ENCODE peak calls at places on chromosome 16, in seven cellular contexts. One of them, this sample, is unnamed.

GRCh38 chr16:11104168-11105037 is 151.6 kb downstream of the SOCS1 start:
- DNase-seq in effector CD4-positive, alpha-beta T cell: no peak
- DNase-seq in ovary: no peak
- DNase-seq in effector memory CD4-positive, alpha-beta T cell: no peak
- DNase-seq in HFFc6: no peak
- DNase-seq in HTR-8/SVneo: no peak
- DNase-seq in NCI-H1105: no peak
- DNase-seq in this sample: peak

GRCh38 chr16:84574191-84574590 is 43.7 kb downstream of the COTL1 start:
- DNase-seq in effector CD4-positive, alpha-beta T cell: no peak
- DNase-seq in ovary: no peak
- DNase-seq in effector memory CD4-positive, alpha-beta T cell: no peak
- DNase-seq in HFFc6: no peak
- DNase-seq in HTR-8/SVneo: no peak
- DNase-seq in NCI-H1105: no peak
- DNase-seq in this sample: no peak

GRCh38 chr16:56547120-56547948 is 17.5 kb upstream of the MT4 start:
- DNase-seq in effector CD4-positive, alpha-beta T cell: no peak
- DNase-seq in ovary: no peak
- DNase-seq in effector memory CD4-positive, alpha-beta T cell: no peak
- DNase-seq in HFFc6: peak
- DNase-seq in HTR-8/SVneo: peak
- DNase-seq in NCI-H1105: peak
- DNase-seq in this sample: no peak

GRCh38 chr16:12449374-12449773 is 354.3 kb downstream of the CPPED1 start:
- DNase-seq in effector CD4-positive, alpha-beta T cell: no peak
- DNase-seq in ovary: no peak
- DNase-seq in effector memory CD4-positive, alpha-beta T cell: no peak
- DNase-seq in HFFc6: no peak
- DNase-seq in HTR-8/SVneo: no peak
- DNase-seq in NCI-H1105: no peak
- DNase-seq in this sample: no peak

GRCh38 chr16:63461248-63461841 is 1425.1 kb upstream of the CDH8 start:
- DNase-seq in effector CD4-positive, alpha-beta T cell: no peak
- DNase-seq in ovary: peak
- DNase-seq in effector memory CD4-positive, alpha-beta T cell: no peak
- DNase-seq in HFFc6: peak
- DNase-seq in HTR-8/SVneo: no peak
- DNase-seq in NCI-H1105: peak
- DNase-seq in this sample: no peak

GRCh38 chr16:66400503-66401380 is 26.4 kb upstream of the BEAN1 start:
- DNase-seq in effector CD4-positive, alpha-beta T cell: no peak
- DNase-seq in ovary: no peak
- DNase-seq in effector memory CD4-positive, alpha-beta T cell: no peak
- DNase-seq in HFFc6: no peak
- DNase-seq in HTR-8/SVneo: no peak
- DNase-seq in NCI-H1105: no peak
- DNase-seq in this sample: no peak

GRCh38 chr16:31386157-31386984 is 6.8 kb upstream of the ITGAD start:
- DNase-seq in effector CD4-positive, alpha-beta T cell: no peak
- DNase-seq in ovary: no peak
- DNase-seq in effector memory CD4-positive, alpha-beta T cell: no peak
- DNase-seq in HFFc6: peak
- DNase-seq in HTR-8/SVneo: peak
- DNase-seq in NCI-H1105: no peak
- DNase-seq in this sample: no peak

GRCh38 chr16:84482951-84483881 is 21.2 kb downstream of the MEAK7 start:
- DNase-seq in effector CD4-positive, alpha-beta T cell: no peak
- DNase-seq in ovary: no peak
- DNase-seq in effector memory CD4-positive, alpha-beta T cell: no peak
- DNase-seq in HFFc6: no peak
- DNase-seq in HTR-8/SVneo: no peak
- DNase-seq in NCI-H1105: no peak
- DNase-seq in this sample: no peak

GRCh38 chr16:4494746-4495490 is 18.7 kb downstream of the HMOX2 start:
- DNase-seq in effector CD4-positive, alpha-beta T cell: no peak
- DNase-seq in ovary: no peak
- DNase-seq in effector memory CD4-positive, alpha-beta T cell: no peak
- DNase-seq in HFFc6: peak
- DNase-seq in HTR-8/SVneo: peak
- DNase-seq in NCI-H1105: no peak
- DNase-seq in this sample: no peak

GRCh38 chr16:9630119-9630518 is 538.7 kb downstream of the HAPSTR1 start:
- DNase-seq in effector CD4-positive, alpha-beta T cell: no peak
- DNase-seq in ovary: no peak
- DNase-seq in effector memory CD4-positive, alpha-beta T cell: no peak
- DNase-seq in HFFc6: no peak
- DNase-seq in HTR-8/SVneo: no peak
- DNase-seq in NCI-H1105: no peak
- DNase-seq in this sample: no peak

GRCh38 chr16:69105501-69106361 is at the start of gene HAS3:
- DNase-seq in effector CD4-positive, alpha-beta T cell: no peak
- DNase-seq in ovary: peak
- DNase-seq in effector memory CD4-positive, alpha-beta T cell: no peak
- DNase-seq in HFFc6: peak
- DNase-seq in HTR-8/SVneo: peak
- DNase-seq in NCI-H1105: no peak
- DNase-seq in this sample: peak

GRCh38 chr16:78668393-78668792 is 568.9 kb downstream of the WWOX start:
- DNase-seq in effector CD4-positive, alpha-beta T cell: no peak
- DNase-seq in ovary: no peak
- DNase-seq in effector memory CD4-positive, alpha-beta T cell: no peak
- DNase-seq in HFFc6: no peak
- DNase-seq in HTR-8/SVneo: no peak
- DNase-seq in NCI-H1105: no peak
- DNase-seq in this sample: no peak

GRCh38 chr16:89023621-89024511 is 46.9 kb upstream of the CBFA2T3 start:
- DNase-seq in effector CD4-positive, alpha-beta T cell: no peak
- DNase-seq in ovary: no peak
- DNase-seq in effector memory CD4-positive, alpha-beta T cell: no peak
- DNase-seq in HFFc6: no peak
- DNase-seq in HTR-8/SVneo: no peak
- DNase-seq in NCI-H1105: no peak
- DNase-seq in this sample: peak

GRCh38 chr16:51152691-51153261 is 1.7 kb upstream of the SALL1 start:
- DNase-seq in effector CD4-positive, alpha-beta T cell: no peak
- DNase-seq in ovary: no peak
- DNase-seq in effector memory CD4-positive, alpha-beta T cell: no peak
- DNase-seq in HFFc6: peak
- DNase-seq in HTR-8/SVneo: no peak
- DNase-seq in NCI-H1105: no peak
- DNase-seq in this sample: no peak

GRCh38 chr16:47358816-47359215 is 102.0 kb downstream of the ITFG1 start:
- DNase-seq in effector CD4-positive, alpha-beta T cell: no peak
- DNase-seq in ovary: no peak
- DNase-seq in effector memory CD4-positive, alpha-beta T cell: no peak
- DNase-seq in HFFc6: peak
- DNase-seq in HTR-8/SVneo: no peak
- DNase-seq in NCI-H1105: no peak
- DNase-seq in this sample: no peak

GRCh38 chr16:81567987-81568748 is 123.6 kb downstream of the CMIP start:
- DNase-seq in effector CD4-positive, alpha-beta T cell: no peak
- DNase-seq in ovary: peak
- DNase-seq in effector memory CD4-positive, alpha-beta T cell: no peak
- DNase-seq in HFFc6: peak
- DNase-seq in HTR-8/SVneo: peak
- DNase-seq in NCI-H1105: no peak
- DNase-seq in this sample: peak